ENCODE peak calls at places on chromosomes 7 and 10, in nine cellular contexts. H, M, K, W, C, F, Q, Y and G are unnamed samples.

GRCh38 chr10:88913157-88913556 is 33.1 kb downstream of the STAMBPL1 start:
- DNase-seq in H (no peak), M (no peak), K (no peak), W (no peak), C (no peak), F (peak; percentile 78), Q (no peak), Y (peak; percentile 48), G (no peak)

GRCh38 chr10:31319602-31320178 is 674 bp downstream of the ZEB1 start:
- DNase-seq in H (no peak), M (peak; percentile 20), K (peak; percentile 47), W (no peak), C (no peak), F (no peak), Q (no peak), Y (no peak), G (no peak)

GRCh38 chr10:133457100-133457841 is 3.5 kb downstream of the SCART1 start:
- DNase-seq in H (no peak), M (no peak), K (no peak), W (no peak), C (no peak), F (no peak), Q (no peak), Y (no peak), G (no peak)

GRCh38 chr7:31003721-31004120 is 40.0 kb downstream of the GHRHR start:
- DNase-seq in H (no peak), M (no peak), K (no peak), W (peak; percentile 4), C (no peak), F (no peak), Q (no peak), Y (peak; percentile 24), G (no peak)

GRCh38 chr10:130018253-130018652 is 54.2 kb upstream of the EBF3 start:
- DNase-seq in H (peak; percentile 48), M (peak; percentile 60), K (no peak), W (peak; percentile 44), C (no peak), F (no peak), Q (no peak), Y (peak; percentile 22), G (no peak)

GRCh38 chr10:21820952-21821351 is 182.6 kb downstream of the DNAJC1 start:
- DNase-seq in H (no peak), M (no peak), K (no peak), W (no peak), C (no peak), F (no peak), Q (no peak), Y (no peak), G (no peak)

GRCh38 chr10:5544216-5544805 is 19.6 kb downstream of the CALML3 start:
- DNase-seq in H (no peak), M (no peak), K (no peak), W (no peak), C (no peak), F (no peak), Q (no peak), Y (no peak), G (peak; percentile 48)

GRCh38 chr10:1132584-1132983 is 76.4 kb downstream of the WDR37 start:
- DNase-seq in H (no peak), M (no peak), K (no peak), W (no peak), C (no peak), F (no peak), Q (no peak), Y (no peak), G (no peak)

GRCh38 chr10:117005454-117006055 is 568 bp upstream of the SHTN1 start:
- DNase-seq in H (peak; percentile 19), M (peak; percentile 18), K (peak; percentile 52), W (no peak), C (no peak), F (no peak), Q (no peak), Y (no peak), G (peak; percentile 90)

GRCh38 chr7:18961997-18962396 is 155.4 kb downstream of the TWIST1 start:
- DNase-seq in H (no peak), M (no peak), K (no peak), W (peak; percentile 36), C (no peak), F (peak; percentile 14), Q (no peak), Y (peak; percentile 52), G (no peak)

GRCh38 chr7:22251284-22251683 is 105.7 kb downstream of the RAPGEF5 start:
- DNase-seq in H (no peak), M (no peak), K (no peak), W (no peak), C (no peak), F (no peak), Q (no peak), Y (no peak), G (no peak)

GRCh38 chr7:57165285-57165899 is 33.2 kb upstream of the ZNF479 start:
- DNase-seq in H (no peak), M (no peak), K (no peak), W (no peak), C (no peak), F (no peak), Q (no peak), Y (peak; percentile 1), G (no peak)

GRCh38 chr7:138313829-138314178 is 146.3 kb upstream of the TRIM24 start:
- DNase-seq in H (no peak), M (no peak), K (no peak), W (no peak), C (no peak), F (no peak), Q (no peak), Y (no peak), G (no peak)

GRCh38 chr7:6271091-6271658 is 1.2 kb downstream of the CYTH3 start:
- DNase-seq in H (no peak), M (peak; percentile 73), K (peak; percentile 36), W (peak; percentile 53), C (peak; percentile 21), F (peak; percentile 62), Q (no peak), Y (peak; percentile 65), G (peak; percentile 49)

GRCh38 chr10:60806951-60807350 is 28.7 kb downstream of the CDK1 start:
- DNase-seq in H (no peak), M (no peak), K (no peak), W (no peak), C (no peak), F (no peak), Q (no peak), Y (no peak), G (no peak)

GRCh38 chr10:22103701-22104100 is 100.2 kb upstream of the DNAJC1 start:
- DNase-seq in H (no peak), M (no peak), K (no peak), W (peak; percentile 28), C (no peak), F (peak; percentile 2), Q (no peak), Y (peak; percentile 21), G (no peak)

GRCh38 chr10:99711129-99711719 is 20.7 kb downstream of the COX15 start:
- DNase-seq in H (peak; percentile 30), M (peak; percentile 28), K (peak; percentile 54), W (peak; percentile 71), C (no peak), F (peak; percentile 76), Q (no peak), Y (peak; percentile 76), G (no peak)

GRCh38 chr7:129606801-129607200 is 4.7 kb upstream of the NRF1 start:
- DNase-seq in H (no peak), M (no peak), K (no peak), W (no peak), C (no peak), F (no peak), Q (no peak), Y (no peak), G (no peak)

GRCh38 chr10:96446966-96447596 is 66.6 kb downstream of the TLL2 start:
- DNase-seq in H (no peak), M (no peak), K (no peak), W (no peak), C (no peak), F (no peak), Q (no peak), Y (no peak), G (no peak)

GRCh38 chr10:63266337-63267327 is 133.5 kb downstream of the NRBF2 start:
- DNase-seq in H (no peak), M (no peak), K (no peak), W (no peak), C (no peak), F (peak; percentile 30), Q (no peak), Y (peak; percentile 43), G (no peak)